ENCODE peak calls at places on chromosomes 5 and 9, in ten cellular contexts. X is cardiac muscle cell; L is stimulated activated CD8-positive, alpha-beta memory T cell treated with anti-CD3 and anti-CD28 coated beads, Interleukin-4, amount 100 ng/mL, for 48 hours; B is breast epithelium; G is effector CD8-positive, alpha-beta T cell; M is T-cell; O is stimulated activated naive CD4-positive, alpha-beta T cell; Y is stimulated activated CD4-positive, alpha-beta T cell treated with anti-CD3 and anti-CD28 coated beads, TNF-alpha, amount 100 ng/mL, for 4 hours; U is effector memory CD4-positive, alpha-beta T cell; T is mucosa of gallbladder. P is an unnamed sample.
A peak's percentile ranks its signal among the peaks of the same experiment; 100 is the strongest.

GRCh38 chr5:77630246-77631165 is 8.0 kb downstream of the OTP start:
- DNase-seq in X (no peak), L (peak; percentile 68), B (no peak), G (no peak), M (no peak), O (no peak), Y (no peak), U (no peak), T (no peak), P (no peak)

GRCh38 chr9:89940625-89941024 is 335.8 kb downstream of the GADD45G start:
- DNase-seq in X (no peak), L (no peak), B (no peak), G (no peak), M (no peak), O (no peak), Y (no peak), U (no peak), T (no peak), P (no peak)

GRCh38 chr5:62650197-62650596 is 71.6 kb downstream of the LRRC70 start:
- DNase-seq in X (no peak), L (no peak), B (no peak), G (no peak), M (no peak), O (no peak), Y (no peak), U (no peak), T (no peak), P (no peak)

GRCh38 chr5:50550274-50550673 is 109.2 kb upstream of the EMB start:
- DNase-seq in X (no peak), L (no peak), B (no peak), G (no peak), M (no peak), O (no peak), Y (no peak), U (no peak), T (no peak), P (no peak)

GRCh38 chr5:124634228-124634819 is 112.1 kb downstream of the ZNF608 start:
- DNase-seq in X (no peak), L (no peak), B (no peak), G (no peak), M (no peak), O (no peak), Y (no peak), U (no peak), T (no peak), P (no peak)

GRCh38 chr9:1879501-1879900 is 135.6 kb upstream of the SMARCA2 start:
- DNase-seq in X (no peak), L (no peak), B (no peak), G (no peak), M (no peak), O (no peak), Y (no peak), U (no peak), T (no peak), P (no peak)

GRCh38 chr9:102855646-102856045 is 139.5 kb upstream of the CYLC2 start:
- DNase-seq in X (no peak), L (no peak), B (no peak), G (no peak), M (no peak), O (no peak), Y (no peak), U (no peak), T (no peak), P (no peak)

GRCh38 chr5:73443725-73444498 is 4.7 kb downstream of the FOXD1 start:
- DNase-seq in X (no peak), L (no peak), B (no peak), G (no peak), M (no peak), O (no peak), Y (no peak), U (no peak), T (no peak), P (no peak)

GRCh38 chr9:131473198-131473885 is 29.4 kb upstream of the POMT1 start:
- DNase-seq in X (no peak), L (no peak), B (no peak), G (no peak), M (no peak), O (no peak), Y (no peak), U (no peak), T (no peak), P (no peak)

GRCh38 chr9:99231708-99232107 is 9.6 kb downstream of the SEC61B start:
- DNase-seq in X (peak; percentile 24), L (peak; percentile 68), B (no peak), G (no peak), M (no peak), O (no peak), Y (no peak), U (no peak), T (no peak), P (peak; percentile 18)